ENCODE peak calls at places on chromosome 1, in ten cellular contexts. E, N, M, J, S, G, R, Q, P and I are unnamed samples.

GRCh38 chr1:164510435-164510834 is 48.5 kb upstream of the PBX1 start:
- DNase-seq in E (no peak), N (no peak), M (no peak), J (no peak), S (no peak), G (no peak), R (no peak), Q (no peak), P (no peak), I (no peak)

GRCh38 chr1:110190282-110190929 is 19.7 kb upstream of the KCNC4 start:
- DNase-seq in E (peak; percentile 55), N (no peak), M (no peak), J (no peak), S (peak; percentile 70), G (no peak), R (no peak), Q (peak; percentile 79), P (no peak), I (no peak)

GRCh38 chr1:180185281-180185680 is 30.6 kb downstream of the QSOX1 start:
- DNase-seq in E (no peak), N (no peak), M (no peak), J (no peak), S (no peak), G (no peak), R (no peak), Q (no peak), P (no peak), I (no peak)

GRCh38 chr1:212452323-212453155 is 19.8 kb downstream of the NENF start:
- DNase-seq in E (peak; percentile 82), N (no peak), M (no peak), J (no peak), S (peak; percentile 89), G (no peak), R (no peak), Q (no peak), P (peak; percentile 73), I (no peak)

GRCh38 chr1:119966681-119967080 is 70.4 kb upstream of the ADAM30 start:
- DNase-seq in E (no peak), N (no peak), M (no peak), J (no peak), S (no peak), G (no peak), R (no peak), Q (no peak), P (no peak), I (no peak)

GRCh38 chr1:209802117-209802779 is 3.7 kb downstream of the IRF6 start:
- DNase-seq in E (no peak), N (no peak), M (no peak), J (no peak), S (no peak), G (no peak), R (no peak), Q (peak; percentile 66), P (no peak), I (no peak)

GRCh38 chr1:184624051-184624450 is 130.6 kb downstream of the EDEM3 start:
- DNase-seq in E (no peak), N (no peak), M (no peak), J (no peak), S (no peak), G (no peak), R (no peak), Q (no peak), P (no peak), I (no peak)

GRCh38 chr1:97123717-97124446 is 402.3 kb downstream of the PTBP2 start:
- DNase-seq in E (no peak), N (no peak), M (no peak), J (no peak), S (no peak), G (no peak), R (no peak), Q (peak; percentile 60), P (peak; percentile 69), I (no peak)

GRCh38 chr1:18091660-18092446 is 15.7 kb upstream of the IGSF21 start:
- DNase-seq in E (no peak), N (no peak), M (no peak), J (no peak), S (peak; percentile 74), G (no peak), R (no peak), Q (no peak), P (no peak), I (no peak)

GRCh38 chr1:32335951-32336867 is at the start of gene MARCKSL1:
- DNase-seq in E (peak; percentile 84), N (peak; percentile 71), M (peak; percentile 86), J (peak; percentile 85), S (peak; percentile 82), G (peak; percentile 92), R (peak; percentile 88), Q (peak; percentile 83), P (peak; percentile 87), I (peak; percentile 84)

GRCh38 chr1:32335619-32335950 is 448 bp downstream of the MARCKSL1 start:
- DNase-seq in E (no peak), N (no peak), M (no peak), J (no peak), S (no peak), G (peak; percentile 71), R (no peak), Q (no peak), P (no peak), I (no peak)

GRCh38 chr1:32333251-32333963 is 2.6 kb downstream of the MARCKSL1 start:
- DNase-seq in E (no peak), N (no peak), M (no peak), J (peak; percentile 44), S (no peak), G (no peak), R (no peak), Q (no peak), P (no peak), I (no peak)

GRCh38 chr1:32334274-32334861 is 1.7 kb downstream of the MARCKSL1 start:
- DNase-seq in E (no peak), N (no peak), M (no peak), J (peak; percentile 48), S (peak; percentile 40), G (no peak), R (peak; percentile 15), Q (no peak), P (no peak), I (no peak)

DNA sequence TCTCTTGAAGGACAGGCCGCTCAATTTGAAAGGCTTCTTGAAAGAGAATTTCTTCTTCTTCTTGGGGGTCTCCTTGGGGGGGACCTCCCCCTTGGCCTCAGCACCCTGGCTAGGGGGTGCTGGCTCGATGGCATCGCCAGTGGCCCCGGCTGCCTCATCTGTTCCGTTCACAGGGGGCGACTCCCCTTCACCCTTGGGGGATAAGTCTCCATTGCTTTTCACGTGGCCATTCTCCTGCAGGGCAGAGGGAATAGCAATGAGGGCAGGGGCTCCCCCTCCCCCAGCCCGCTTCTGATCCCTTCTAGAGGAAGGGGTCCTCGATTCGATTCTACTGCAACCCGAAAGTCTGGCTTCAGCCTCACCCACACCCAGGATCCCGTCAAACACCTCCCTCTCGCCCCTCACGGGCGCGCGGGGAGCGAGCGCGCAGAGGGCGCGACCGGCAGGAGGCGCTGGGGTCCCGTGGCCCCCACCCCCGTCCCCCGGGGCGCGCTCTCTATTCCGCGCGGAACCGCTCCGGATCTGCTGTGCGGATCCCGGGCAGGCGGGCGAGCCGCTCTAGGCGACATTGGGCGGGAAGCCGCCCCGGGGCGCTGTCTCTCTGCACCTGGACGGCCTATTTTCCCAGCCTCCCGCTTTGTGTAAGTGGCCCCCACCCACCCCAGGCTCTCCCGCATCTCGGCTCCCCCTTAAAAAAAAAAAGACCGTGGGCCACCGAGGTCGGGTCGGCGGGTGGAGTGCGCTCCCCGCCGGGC is 992 bp downstream of the MARCKSL1 start:
- DNase-seq in E (no peak), N (no peak), M (no peak), J (peak; percentile 80), S (peak; percentile 57), G (peak; percentile 74), R (peak; percentile 65), Q (peak; percentile 73), P (peak; percentile 58), I (peak; percentile 53)
- H3K27ac ChIP-seq in E (peak overlapping the region; percentile 85), N (peak overlapping the region; percentile 9), M (peak overlapping the region; percentile 66), J (peak overlapping the region; percentile 64), S (no peak overlapping the region), G (peak overlapping the region; percentile 93), R (peak overlapping the region; percentile 87), Q (no peak overlapping the region), P (peak overlapping the region; percentile 82), I (no peak overlapping the region)

DNA sequence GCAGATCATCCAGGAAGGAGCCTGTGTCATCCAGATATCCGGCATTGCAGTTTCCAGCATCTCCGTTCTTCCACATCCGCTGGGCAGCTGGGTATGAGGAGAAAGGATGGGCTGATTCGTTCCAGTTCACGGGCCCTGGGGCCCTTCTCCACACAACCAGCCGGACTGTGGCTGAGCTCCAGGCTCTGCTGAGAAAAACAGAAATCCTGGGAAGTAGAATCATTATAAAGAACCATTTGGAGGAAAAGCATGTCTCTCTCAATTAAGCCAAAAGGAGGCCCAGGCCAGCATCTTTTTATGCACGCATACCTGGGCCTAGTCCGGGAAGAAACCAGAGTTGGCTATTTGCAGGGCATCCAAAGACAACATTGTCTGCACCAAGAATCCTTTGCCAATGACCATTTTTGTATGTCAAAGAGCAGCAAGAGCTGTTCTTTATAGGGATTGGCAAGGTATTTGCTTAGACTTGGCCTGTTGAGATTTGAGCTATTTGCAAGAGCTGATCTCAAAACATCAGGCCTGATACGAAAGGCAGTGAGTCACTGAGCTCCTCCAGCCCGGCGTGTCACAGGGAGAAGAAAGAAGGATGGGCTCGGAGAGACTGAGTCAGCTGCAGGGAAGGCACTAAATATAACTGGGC is 84.9 kb upstream of the ARHGEF16 start:
- DNase-seq in E (peak; percentile 57), N (no peak), M (no peak), J (no peak), S (peak; percentile 89), G (no peak), R (no peak), Q (peak; percentile 71), P (peak; percentile 56), I (no peak)
- H3K4me3 ChIP-seq in E (no peak overlapping the region), N (no peak overlapping the region), M (no peak overlapping the region), J (no peak overlapping the region), S (no peak overlapping the region), G (no peak overlapping the region), R (no peak overlapping the region), Q (no peak overlapping the region), P (no peak overlapping the region), I (no peak overlapping the region)

GRCh38 chr1:201539561-201540404 is 856 bp downstream of the NAV1 start:
- DNase-seq in E (peak; percentile 72), N (no peak), M (no peak), J (no peak), S (peak; percentile 78), G (peak; percentile 73), R (peak; percentile 37), Q (peak; percentile 77), P (peak; percentile 61), I (no peak)
- H3K4me1 ChIP-seq in E (peaks cover 9% of the 10 kb centered on the region), N (peaks cover 5% of the 10 kb centered on the region), M (peaks cover 11% of the 10 kb centered on the region), J (peaks cover 12% of the 10 kb centered on the region), S (peaks cover 1% of the 10 kb centered on the region), G (peaks cover 28% of the 10 kb centered on the region), R (peaks cover 42% of the 10 kb centered on the region), Q (no peaks in the 10 kb centered on the region), P (no peaks in the 10 kb centered on the region), I (peaks cover 21% of the 10 kb centered on the region)

DNA sequence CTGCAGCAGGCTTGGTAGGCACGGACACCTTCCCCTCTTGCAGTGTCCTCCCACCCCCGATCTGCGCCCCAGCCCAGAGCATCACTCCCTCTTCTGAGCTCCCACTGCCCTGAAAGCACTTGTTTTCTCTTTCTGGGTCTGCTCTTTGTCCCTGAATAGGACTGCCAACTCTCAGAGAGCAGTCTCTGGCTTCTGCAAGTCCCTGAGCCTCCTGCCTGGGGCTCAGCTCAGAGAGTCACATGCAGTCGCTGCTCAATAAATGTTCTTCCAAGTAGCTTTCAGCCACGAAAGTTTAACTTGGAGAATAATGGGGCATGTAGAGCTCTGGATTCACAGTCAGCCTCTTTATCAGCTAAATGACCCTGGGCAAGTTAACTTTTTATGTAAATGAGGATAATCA is 205.6 kb downstream of the HIVEP3 start:
- DNase-seq in E (no peak), N (no peak), M (no peak), J (no peak), S (no peak), G (peak; percentile 15), R (no peak), Q (no peak), P (no peak), I (no peak)
- H3K27ac ChIP-seq in E (no peak overlapping the region), N (no peak overlapping the region), M (no peak overlapping the region), J (no peak overlapping the region), S (no peak overlapping the region), G (no peak overlapping the region), R (no peak overlapping the region), Q (no peak overlapping the region), P (no peak overlapping the region), I (no peak overlapping the region)